ENCODE peak calls at places on chromosomes 12 and 14, in five cellular contexts. C, L, N, P and O are unnamed samples.

GRCh38 chr14:24059841-24060388 is 8.1 kb downstream of the CARMIL3 start:
- DNase-seq in N (no peak), C (no peak), P (no peak), L (no peak), O (no peak)

GRCh38 chr12:18323159-18323558 is 61.8 kb downstream of the PIK3C2G start:
- DNase-seq in P (no peak), C (no peak), L (no peak), N (no peak), O (no peak)

GRCh38 chr12:27460471-27460978 is 14.0 kb downstream of the SMCO2 start:
- DNase-seq in C (no peak), N (no peak), P (no peak), L (no peak), O (no peak)

GRCh38 chr12:11778703-11779102 is 129.2 kb downstream of the ETV6 start:
- DNase-seq in L (no peak), P (no peak), N (no peak), C (no peak), O (no peak)

GRCh38 chr12:30753761-30754382 is 879 bp downstream of the CAPRIN2 start:
- DNase-seq in N (no peak), C (no peak), P (no peak), L (peak), O (no peak)

GRCh38 chr14:99479903-99480855 is 480 bp downstream of the SETD3 start:
- DNase-seq in L (peak), N (peak), C (peak), P (peak), O (peak)

GRCh38 chr14:103594265-103594664 is 31.5 kb downstream of the COA8 start:
- DNase-seq in L (peak), N (no peak), P (peak), C (no peak), O (no peak)

GRCh38 chr14:61280092-61280525 is 1.0 kb downstream of the TMEM30B start:
- DNase-seq in L (no peak), C (no peak), P (peak), N (no peak), O (no peak)

GRCh38 chr12:90216815-90217214 is 508.2 kb upstream of the ATP2B1 start:
- DNase-seq in C (no peak), N (no peak), L (no peak), P (no peak), O (no peak)

GRCh38 chr12:114834621-114835020 is 150.6 kb upstream of the TBX3 start:
- DNase-seq in C (no peak), L (no peak), N (no peak), P (no peak), O (no peak)

GRCh38 chr12:1277905-1278304 is 286.9 kb downstream of the ERC1 start:
- DNase-seq in L (no peak), N (peak), P (no peak), C (no peak), O (no peak)

DNA sequence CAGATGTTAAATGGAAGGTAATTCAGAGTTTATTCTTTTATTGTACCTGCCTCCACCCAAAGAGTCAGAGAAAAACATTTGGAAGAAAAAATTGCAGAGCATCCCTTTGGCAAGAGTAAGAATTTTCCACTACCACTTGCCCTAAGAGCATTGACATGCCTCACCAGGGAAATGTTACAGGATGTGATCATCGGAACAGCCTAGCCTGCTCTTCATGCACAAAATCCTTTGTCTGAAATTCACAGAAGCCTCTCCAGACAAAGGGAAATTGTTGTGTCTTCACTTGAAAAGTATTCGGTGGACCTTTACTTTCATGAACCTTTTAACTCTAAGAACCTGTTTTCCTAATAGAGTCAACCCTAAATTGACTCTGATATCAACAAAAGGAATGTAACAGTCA is 36.9 kb downstream of the ATP2A2 start:
- DNase-seq in N (no peak), P (no peak), L (no peak), C (no peak), O (no peak)
- H3K27ac ChIP-seq in N (no peak), P (peak), L (no peak), C (no peak), O (peak)

GRCh38 chr12:47755655-47756562 is 2.8 kb downstream of the RAPGEF3 start:
- DNase-seq in L (no peak), C (no peak), P (no peak), N (no peak), O (no peak)
- H3K27ac ChIP-seq in L (no peak), C (no peak), P (peak), N (no peak), O (peak)

DNA sequence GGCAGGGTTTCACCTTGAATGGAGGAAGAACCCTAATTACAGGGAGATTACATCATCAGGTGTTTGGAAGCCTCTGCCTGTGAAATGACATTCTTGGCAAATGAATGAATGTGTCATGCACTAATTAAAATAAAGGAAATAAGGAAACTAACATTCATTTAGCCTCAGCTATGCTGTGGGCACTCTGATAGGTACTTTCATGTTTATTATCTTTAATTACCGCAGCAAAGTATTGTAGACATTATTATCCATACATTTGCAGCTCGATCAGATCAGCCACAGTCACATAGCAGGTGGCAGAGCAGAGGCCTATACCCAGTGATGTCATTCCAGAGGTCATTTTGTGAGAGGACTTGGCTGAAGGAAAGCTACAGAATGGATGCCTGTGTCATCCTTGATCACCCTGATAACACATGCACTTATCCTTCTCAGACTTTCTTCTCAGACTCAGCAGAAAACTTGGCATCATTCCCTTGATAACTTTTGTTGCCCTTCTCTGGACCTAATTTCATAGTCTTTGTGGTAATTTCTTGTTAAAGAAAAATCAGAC is 18.5 kb downstream of the ZNF664 start:
- DNase-seq in P (no peak), N (no peak), C (no peak), L (no peak), O (no peak)
- H3K27ac ChIP-seq in P (no peak), N (no peak), C (no peak), L (no peak), O (no peak)

GRCh38 chr14:93330609-93331000 is 2.2 kb downstream of the BTBD7 start:
- DNase-seq in C (no peak), N (no peak), P (no peak), L (no peak), O (no peak)
- H3K27ac ChIP-seq in C (no peak), N (no peak), P (peak), L (no peak), O (no peak)

GRCh38 chr12:92138144-92138543 is 7.5 kb downstream of the BTG1 start:
- DNase-seq in N (no peak), C (no peak), P (no peak), L (no peak), O (no peak)
- H3K27ac ChIP-seq in N (peak), C (no peak), P (peak), L (no peak), O (peak)

DNA sequence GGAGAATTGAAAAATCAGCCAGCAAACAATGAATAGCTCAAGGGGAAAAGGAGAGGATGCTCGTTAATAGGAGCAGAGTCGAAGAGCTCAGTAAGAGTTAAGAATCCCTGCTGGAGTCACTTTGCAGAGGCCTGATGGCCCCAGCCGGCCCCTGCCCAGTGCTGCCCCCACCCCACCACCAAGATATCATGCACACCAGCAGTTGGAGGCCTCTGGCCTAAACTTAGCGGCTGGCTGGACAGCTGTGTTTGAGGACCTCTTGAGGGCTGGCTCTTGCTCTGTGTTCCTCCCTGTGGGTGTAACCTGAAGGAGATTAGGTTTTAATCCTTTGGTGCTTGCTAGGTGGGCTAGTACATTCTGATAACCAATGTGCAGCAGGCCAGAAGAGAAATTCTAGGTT is 142.0 kb downstream of the PLXNC1 start:
- DNase-seq in N (no peak), P (no peak), C (no peak), L (peak), O (no peak)
- H3K27ac ChIP-seq in N (no peak), P (peak), C (no peak), L (no peak), O (no peak)

GRCh38 chr14:73640796-73641195 is 4.0 kb upstream of the DNAL1 start:
- DNase-seq in P (no peak), L (no peak), C (no peak), N (no peak), O (no peak)

GRCh38 chr14:73644531-73645247 is at the start of gene DNAL1:
- DNase-seq in L (peak), P (peak), C (peak), N (peak), O (peak)

GRCh38 chr14:73651005-73651404 is 6.2 kb downstream of the DNAL1 start:
- DNase-seq in N (no peak), P (no peak), C (no peak), L (no peak), O (no peak)

DNA sequence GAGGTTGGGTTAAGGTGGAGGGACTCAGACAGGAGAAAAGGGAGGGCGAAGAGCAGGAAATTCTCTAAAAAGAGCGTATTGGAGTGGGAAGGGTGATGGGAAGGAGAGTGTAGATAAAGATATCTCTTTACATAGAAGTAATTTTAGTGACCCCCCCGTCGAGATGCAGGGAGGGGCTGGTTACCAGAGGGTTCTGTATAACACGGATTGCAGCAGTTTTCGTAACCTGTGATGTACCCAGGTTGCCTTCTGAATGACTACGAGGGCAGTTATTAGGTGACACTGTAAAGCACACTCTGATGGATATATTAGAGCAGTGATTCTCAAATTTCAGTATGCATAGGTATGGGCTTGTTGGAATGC is 443 bp downstream of the DNAL1 start:
- DNase-seq in P (no peak), N (no peak), L (no peak), C (no peak), O (no peak)
- H3K27ac ChIP-seq in P (peak), N (peak), L (no peak), C (peak), O (peak)